ENCODE peak calls at places on chromosomes 3 and 15, in seven cellular contexts. M is GM18507; Z is HCEC 1CT; J is CD4-positive, alpha-beta memory T cell; U is nucleus accumbens; K is AG09319; S is activated CD4-positive, alpha-beta T cell treated with anti-CD3 and anti-CD28 coated beads, Interleukin-2, amount 10 ng/mL, durations not matched to agents 7 days and 5 days. N is an unnamed sample.

GRCh38 chr15:91882858-91883586 is 29.5 kb downstream of the SLCO3A1 start:
- DNase-seq in M (no peak), Z (peak; percentile 29), J (no peak), U (no peak), K (no peak), S (no peak), N (no peak)

GRCh38 chr3:113747719-113748046 is 848 bp downstream of the ATP6V1A start:
- DNase-seq in M (no peak), Z (no peak), J (no peak), U (no peak), K (no peak), S (no peak), N (no peak)

GRCh38 chr3:52204337-52205073 is 6.5 kb downstream of the ALAS1 start:
- DNase-seq in M (no peak), Z (no peak), J (no peak), U (no peak), K (no peak), S (no peak), N (no peak)

GRCh38 chr3:127013196-127013595 is 30.3 kb downstream of the PLXNA1 start:
- DNase-seq in M (no peak), Z (no peak), J (no peak), U (no peak), K (no peak), S (no peak), N (no peak)

GRCh38 chr3:33392703-33393125 is 47.5 kb downstream of the UBP1 start:
- DNase-seq in M (no peak), Z (peak; percentile 93), J (no peak), U (no peak), K (peak; percentile 49), S (no peak), N (no peak)

GRCh38 chr3:177642482-177643163 is 445.3 kb upstream of the TBL1XR1 start:
- DNase-seq in M (no peak), Z (no peak), J (peak; percentile 61), U (no peak), K (no peak), S (peak; percentile 8), N (peak; percentile 44)

GRCh38 chr3:27666277-27666676 is 55.8 kb downstream of the EOMES start:
- DNase-seq in M (no peak), Z (no peak), J (no peak), U (no peak), K (no peak), S (no peak), N (no peak)

GRCh38 chr15:101549647-101550046 is 60.1 kb upstream of the PCSK6 start:
- DNase-seq in M (no peak), Z (no peak), J (no peak), U (no peak), K (no peak), S (no peak), N (no peak)

GRCh38 chr3:186694288-186695032 is 22.7 kb upstream of the KNG1 start:
- DNase-seq in M (no peak), Z (no peak), J (no peak), U (no peak), K (no peak), S (no peak), N (no peak)

GRCh38 chr3:107384907-107385306 is 7.7 kb downstream of the CCDC54 start:
- DNase-seq in M (no peak), Z (no peak), J (no peak), U (no peak), K (no peak), S (no peak), N (no peak)

GRCh38 chr3:140617135-140617534 is 60.7 kb upstream of the TRIM42 start:
- DNase-seq in M (no peak), Z (no peak), J (no peak), U (no peak), K (no peak), S (no peak), N (no peak)

GRCh38 chr15:22954798-22955543 is 25.2 kb downstream of the CYFIP1 start:
- DNase-seq in M (no peak), Z (no peak), J (no peak), U (no peak), K (no peak), S (no peak), N (no peak)

GRCh38 chr15:40115670-40116093 is 7.0 kb upstream of the BMF start:
- DNase-seq in M (peak; percentile 67), Z (no peak), J (no peak), U (no peak), K (no peak), S (peak; percentile 72), N (peak; percentile 89)

GRCh38 chr3:10228248-10228950 is 19.9 kb upstream of the TATDN2 start:
- DNase-seq in M (no peak), Z (no peak), J (no peak), U (no peak), K (no peak), S (peak; percentile 35), N (peak; percentile 28)

GRCh38 chr15:78644979-78645378 is 4.0 kb upstream of the CHRNB4 start:
- DNase-seq in M (no peak), Z (no peak), J (no peak), U (no peak), K (no peak), S (no peak), N (no peak)

GRCh38 chr15:62456011-62456920 is 291.2 kb upstream of the C2CD4B start:
- DNase-seq in M (no peak), Z (no peak), J (no peak), U (no peak), K (no peak), S (no peak), N (no peak)

GRCh38 chr15:85141601-85142185 is 160.0 kb downstream of the PDE8A start:
- DNase-seq in M (no peak), Z (peak; percentile 22), J (no peak), U (no peak), K (no peak), S (no peak), N (no peak)

GRCh38 chr3:23402728-23403505 is 199.8 kb downstream of the UBE2E2 start:
- DNase-seq in M (no peak), Z (no peak), J (no peak), U (no peak), K (no peak), S (peak; percentile 15), N (peak; percentile 87)

GRCh38 chr3:63015614-63016016 is 140.4 kb upstream of the CADPS start:
- DNase-seq in M (no peak), Z (no peak), J (no peak), U (no peak), K (no peak), S (no peak), N (peak; percentile 80)

GRCh38 chr15:70484993-70485392 is 278.4 kb downstream of the UACA start:
- DNase-seq in M (no peak), Z (no peak), J (no peak), U (no peak), K (no peak), S (no peak), N (no peak)

GRCh38 chr3:11576453-11576852 is 67.3 kb downstream of the VGLL4 start:
- DNase-seq in M (no peak), Z (no peak), J (no peak), U (no peak), K (no peak), S (no peak), N (no peak)

GRCh38 chr15:69647160-69647513 is 194.5 kb downstream of the RPLP1 start:
- DNase-seq in M (no peak), Z (no peak), J (no peak), U (no peak), K (no peak), S (no peak), N (no peak)

GRCh38 chr3:169147246-169148008 is 516.1 kb downstream of the MECOM start:
- DNase-seq in M (no peak), Z (peak; percentile 76), J (peak; percentile 2), U (no peak), K (peak; percentile 11), S (peak; percentile 6), N (no peak)

GRCh38 chr3:126029241-126029640 is 54.7 kb downstream of the SLC41A3 start:
- DNase-seq in M (no peak), Z (no peak), J (no peak), U (no peak), K (no peak), S (no peak), N (no peak)

GRCh38 chr3:80983753-80984152 is 777.7 kb downstream of the GBE1 start:
- DNase-seq in M (no peak), Z (no peak), J (no peak), U (no peak), K (no peak), S (no peak), N (no peak)

GRCh38 chr3:101850327-101851048 is 1.2 kb downstream of the NFKBIZ start:
- DNase-seq in M (no peak), Z (peak; percentile 69), J (peak; percentile 88), U (no peak), K (no peak), S (peak; percentile 71), N (peak; percentile 8)

GRCh38 chr3:104425416-104425815 is 941.3 kb upstream of the ALCAM start:
- DNase-seq in M (no peak), Z (peak; percentile 8), J (no peak), U (no peak), K (no peak), S (no peak), N (no peak)

GRCh38 chr15:73691398-73691797 is 7.2 kb downstream of the CD276 start:
- DNase-seq in M (no peak), Z (peak; percentile 42), J (no peak), U (no peak), K (peak; percentile 43), S (no peak), N (no peak)